ENCODE peak calls at places on chromosomes 2 and 18, in five cellular contexts. P, X, G, Z and F are unnamed samples.

GRCh38 chr2:52253605-52254004 is 1221.7 kb upstream of the NRXN1 start:
- DNase-seq in G (no peak), Z (no peak), P (no peak), X (no peak), F (no peak)

GRCh38 chr2:184769686-184770085 is 171.4 kb downstream of the ZNF804A start:
- DNase-seq in X (no peak), Z (no peak), G (no peak), P (no peak), F (no peak)

GRCh38 chr2:187514930-187515329 is 39.3 kb downstream of the TFPI start:
- DNase-seq in Z (no peak), X (no peak), G (no peak), P (no peak), F (no peak)

GRCh38 chr2:26465266-26465925 is 12.5 kb downstream of the OTOF start:
- DNase-seq in Z (no peak), X (no peak), P (no peak), G (no peak), F (no peak)

GRCh38 chr18:37085362-37085761 is 256.4 kb downstream of the KIAA1328 start:
- DNase-seq in X (no peak), Z (no peak), G (no peak), P (no peak), F (no peak)

GRCh38 chr2:37923308-37924055 is 1.6 kb upstream of the RMDN2 start:
- DNase-seq in X (no peak), G (no peak), Z (no peak), P (no peak), F (no peak)

GRCh38 chr18:73119574-73119973 is 251.8 kb upstream of the NETO1 start:
- DNase-seq in G (no peak), Z (no peak), P (no peak), X (no peak), F (no peak)

GRCh38 chr2:127618551-127618950 is 27.4 kb upstream of the GPR17 start:
- DNase-seq in Z (no peak), G (peak), X (no peak), P (no peak), F (no peak)

GRCh38 chr2:113823729-113824595 is 65.9 kb upstream of the ACTR3 start:
- DNase-seq in G (no peak), P (no peak), X (no peak), Z (no peak), F (no peak)

GRCh38 chr2:229591611-229592010 is 122.7 kb downstream of the DNER start:
- DNase-seq in G (no peak), X (no peak), Z (peak), P (no peak), F (peak)

GRCh38 chr2:84815146-84815545 is 65.7 kb downstream of the TRABD2A start:
- DNase-seq in Z (no peak), P (no peak), G (no peak), X (no peak), F (no peak)

GRCh38 chr2:189466656-189467055 is 25.4 kb downstream of the WDR75 start:
- DNase-seq in G (no peak), X (peak), Z (peak), P (no peak), F (peak)

GRCh38 chr2:65404988-65405697 is 27.3 kb downstream of the SPRED2 start:
- DNase-seq in Z (no peak), P (no peak), G (no peak), X (no peak), F (no peak)

GRCh38 chr2:207813221-207813916 is 43.7 kb upstream of the FZD5 start:
- DNase-seq in G (no peak), Z (no peak), X (no peak), P (no peak), F (peak)

GRCh38 chr2:225400060-225400511 is 576 bp downstream of the NYAP2 start:
- DNase-seq in P (no peak), X (peak), G (no peak), Z (peak), F (peak)

GRCh38 chr18:53567935-53568574 is 656.4 kb downstream of the MBD2 start:
- DNase-seq in G (no peak), X (peak), Z (peak), P (no peak), F (peak)

GRCh38 chr2:135186054-135186453 is 134.0 kb downstream of the RAB3GAP1 start:
- DNase-seq in P (no peak), Z (no peak), G (no peak), X (peak), F (no peak)

GRCh38 chr2:11870584-11870983 is 124.2 kb downstream of the LPIN1 start:
- DNase-seq in P (no peak), G (no peak), Z (no peak), X (no peak), F (no peak)

GRCh38 chr2:10901565-10901964 is 10.2 kb upstream of the KCNF1 start:
- DNase-seq in X (no peak), P (no peak), Z (no peak), G (no peak), F (no peak)

GRCh38 chr2:215313219-215313656 is 1.4 kb downstream of the ATIC start:
- DNase-seq in G (no peak), P (no peak), X (no peak), Z (no peak), F (no peak)

GRCh38 chr2:140718999-140719398 is 1411.8 kb downstream of the LRP1B start:
- DNase-seq in G (no peak), Z (no peak), X (no peak), P (no peak), F (no peak)